ENCODE peak calls at places on chromosome 1, in six cellular contexts. H is tibial nerve; C is endothelial cell; R is AG08395; B is stimulated activated CD4-positive, alpha-beta T cell treated with anti-CD3 and anti-CD28 coated beads, Interleukin-12 subunit alpha, Interleukin-12 subunit beta, amount 100 ng/mL, for 48 hours; G is cardiac fibroblast. M is an unnamed sample.

GRCh38 chr1:31753623-31754349 is 10.4 kb downstream of the ADGRB2 start:
- DNase-seq in G (no peak), H (peak), B (no peak), R (peak), C (no peak), M (peak)

GRCh38 chr1:205480349-205481278 is 23.9 kb upstream of the CDK18 start:
- DNase-seq in C (no peak), R (no peak), B (peak), G (no peak), H (no peak), M (no peak)

GRCh38 chr1:183180634-183181056 is 5.4 kb upstream of the LAMC2 start:
- DNase-seq in R (peak), C (peak), H (no peak), B (no peak), G (peak), M (peak)

GRCh38 chr1:242184955-242185354 is 186.1 kb upstream of the MAP1LC3C start:
- DNase-seq in B (no peak), G (no peak), H (no peak), C (no peak), R (no peak), M (no peak)

GRCh38 chr1:26833432-26834405 is 7.2 kb downstream of the ZDHHC18 start:
- DNase-seq in C (no peak), G (no peak), H (no peak), R (no peak), B (peak), M (no peak)

GRCh38 chr1:67791686-67792475 is 41.4 kb downstream of the GNG12 start:
- DNase-seq in C (no peak), R (peak), B (no peak), H (no peak), G (peak), M (peak)

GRCh38 chr1:10546896-10547295 is 72.1 kb downstream of the PEX14 start:
- DNase-seq in B (no peak), R (no peak), G (peak), H (no peak), C (no peak), M (no peak)

GRCh38 chr1:236603896-236604217 is 459 bp downstream of the HEATR1 start:
- DNase-seq in C (no peak), G (peak), H (no peak), R (peak), B (no peak), M (peak)

GRCh38 chr1:90824551-90824950 is 107.4 kb upstream of the BARHL2 start:
- DNase-seq in G (no peak), H (no peak), C (no peak), B (no peak), R (no peak), M (no peak)

GRCh38 chr1:3822421-3822820 is 26.1 kb upstream of the LRRC47 start:
- DNase-seq in R (no peak), H (no peak), C (no peak), B (no peak), G (no peak), M (no peak)

GRCh38 chr1:3522564-3523270 is 68.3 kb downstream of the ARHGEF16 start:
- DNase-seq in R (peak), H (no peak), G (no peak), B (no peak), C (no peak), M (peak)

GRCh38 chr1:19799233-19799876 is 361 bp downstream of the TMCO4 start:
- DNase-seq in R (peak), H (peak), G (peak), B (peak), C (peak), M (peak)

GRCh38 chr1:84505167-84506001 is 802 bp upstream of the SPATA1 start:
- DNase-seq in G (peak), R (peak), C (no peak), H (no peak), B (no peak), M (peak)

GRCh38 chr1:156571261-156571958 is 955 bp downstream of the IQGAP3 start:
- DNase-seq in H (no peak), G (peak), C (no peak), R (peak), B (no peak), M (peak)

GRCh38 chr1:9805006-9805526 is 18.7 kb downstream of the CLSTN1 start:
- DNase-seq in C (no peak), G (no peak), R (no peak), B (no peak), H (no peak), M (no peak)